ENCODE peak calls at places on chromosome 2, in five cellular contexts. P is WTC11, N is GM12878, J is H1, F is HepG2. T is an unnamed sample.

GRCh38 chr2:46144133-46144800 is 152.9 kb upstream of the EPAS1 start:
- DNase-seq in F (no peak), N (no peak), P (no peak), J (no peak), T (no peak)

GRCh38 chr2:156532989-156533388 is 96.8 kb downstream of the GPD2 start:
- DNase-seq in P (no peak), J (no peak), F (no peak), N (no peak), T (no peak)

GRCh38 chr2:45637440-45637839 is 14.0 kb upstream of the PRKCE start:
- DNase-seq in P (no peak), N (peak; percentile 41), J (no peak), F (no peak), T (no peak)

GRCh38 chr2:3451926-3452671 is 67.2 kb downstream of the ADI1 start:
- DNase-seq in P (no peak), N (no peak), F (no peak), J (peak; percentile 43), T (no peak)

GRCh38 chr2:64766841-64767669 is 113.3 kb upstream of the SERTAD2 start:
- DNase-seq in P (no peak), J (no peak), N (no peak), F (no peak), T (peak; percentile 24)

GRCh38 chr2:85878719-85879390 is 9.9 kb downstream of the ST3GAL5 start:
- DNase-seq in F (no peak), P (no peak), N (no peak), J (no peak), T (no peak)

GRCh38 chr2:172845008-172845670 is 109.5 kb downstream of the RAPGEF4 start:
- DNase-seq in N (no peak), J (no peak), P (no peak), F (no peak), T (no peak)

GRCh38 chr2:233115761-233116160 is 55.6 kb downstream of the INPP5D start:
- DNase-seq in N (no peak), F (no peak), J (no peak), P (no peak), T (no peak)

GRCh38 chr2:205680067-205680466 is 2.2 kb upstream of the NRP2 start:
- DNase-seq in P (peak; percentile 77), F (peak; percentile 76), N (no peak), J (peak; percentile 86), T (peak; percentile 49)

GRCh38 chr2:42999391-42999811 is 207.0 kb upstream of the HAAO start:
- DNase-seq in J (no peak), N (no peak), P (no peak), F (peak; percentile 53), T (no peak)

GRCh38 chr2:183242937-183243336 is 118.7 kb downstream of the NUP35 start:
- DNase-seq in F (no peak), P (no peak), J (no peak), N (no peak), T (no peak)

GRCh38 chr2:223860809-223861738 is 23.7 kb upstream of the AP1S3 start:
- DNase-seq in F (peak; percentile 97), N (no peak), P (no peak), J (no peak), T (no peak)

GRCh38 chr2:207188601-207189000 is 22.9 kb upstream of the KLF7 start:
- DNase-seq in F (no peak), J (no peak), P (no peak), N (no peak), T (no peak)

GRCh38 chr2:98205901-98206300 is 118.9 kb downstream of the VWA3B start:
- DNase-seq in F (no peak), J (no peak), P (no peak), N (no peak), T (no peak)

GRCh38 chr2:72821983-72822382 is 3.9 kb downstream of the EXOC6B start:
- DNase-seq in N (no peak), P (no peak), J (no peak), F (no peak), T (no peak)

GRCh38 chr2:228378696-228379425 is 197.4 kb upstream of the SPHKAP start:
- DNase-seq in P (no peak), J (no peak), N (no peak), F (no peak), T (no peak)

GRCh38 chr2:48452108-48452507 is 77.8 kb upstream of the STON1 start:
- DNase-seq in N (no peak), F (no peak), P (no peak), J (no peak), T (peak; percentile 17)

GRCh38 chr2:42927334-42928160 is 135.2 kb upstream of the HAAO start:
- DNase-seq in P (no peak), N (no peak), F (peak; percentile 46), J (no peak), T (peak; percentile 78)

GRCh38 chr2:164642268-164642667 is 21.0 kb upstream of the GRB14 start:
- DNase-seq in J (no peak), P (no peak), N (no peak), F (no peak), T (no peak)

GRCh38 chr2:26668041-26668440 is 24.5 kb upstream of the KCNK3 start:
- DNase-seq in F (no peak), P (no peak), N (no peak), J (no peak), T (no peak)

GRCh38 chr2:48940606-48941005 is 185.1 kb upstream of the LHCGR start:
- DNase-seq in F (no peak), N (no peak), J (no peak), P (no peak), T (no peak)

GRCh38 chr2:238462782-238463396 is 36.2 kb downstream of the ASB1 start:
- DNase-seq in J (no peak), P (no peak), N (peak; percentile 13), F (peak; percentile 77), T (peak; percentile 45)

GRCh38 chr2:32484907-32485306 is 128.1 kb downstream of the BIRC6 start:
- DNase-seq in P (no peak), F (no peak), J (no peak), N (no peak), T (no peak)

GRCh38 chr2:201235865-201236811 is 24.2 kb upstream of the CASP8 start:
- DNase-seq in N (no peak), J (peak; percentile 56), F (peak; percentile 70), P (peak; percentile 39), T (peak; percentile 33)

GRCh38 chr2:207930747-207931146 is 94.6 kb downstream of the PLEKHM3 start:
- DNase-seq in J (no peak), P (no peak), N (no peak), F (no peak), T (no peak)

DNA sequence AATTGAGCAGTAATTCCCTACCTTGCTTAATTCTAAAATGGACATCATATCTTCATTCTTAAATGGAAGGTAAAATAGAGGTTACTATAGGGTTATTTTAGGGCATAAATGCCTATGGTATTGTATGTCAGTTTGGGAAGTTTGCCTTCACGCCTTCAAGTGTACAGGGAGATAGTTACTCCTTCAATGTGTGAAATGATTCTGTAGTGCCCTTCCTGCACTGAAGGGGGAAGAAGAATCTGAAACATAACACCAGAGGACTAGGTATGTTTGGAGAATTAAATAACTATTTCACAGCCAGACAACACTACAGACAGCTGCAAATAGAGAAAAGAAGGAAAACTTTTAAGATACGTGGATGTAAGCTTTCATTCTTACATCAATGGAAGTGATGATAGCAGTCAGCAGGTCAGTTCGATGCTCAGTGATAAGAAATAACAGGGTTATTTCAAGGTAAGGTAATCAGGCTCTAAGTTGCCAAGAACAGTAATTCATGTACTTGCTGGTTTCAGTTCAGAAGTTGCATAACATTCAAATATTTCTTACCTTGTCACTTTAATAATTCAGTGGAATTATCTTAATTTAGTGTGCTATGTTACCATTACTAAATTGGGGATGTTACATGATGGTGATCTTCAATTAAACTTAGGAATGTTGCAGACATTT is 4.0 kb downstream of the PKP4 start:
- DNase-seq in N (no peak), P (no peak), J (no peak), F (peak; percentile 14), T (no peak)
- TF ChIP-seq ATF2 in N (no peak), P (no peak), J (no peak), F (no peak), T (no peak)

GRCh38 chr2:54206596-54206995 is 49.4 kb downstream of the TSPYL6 start:
- DNase-seq in N (no peak), P (no peak), J (no peak), F (peak; percentile 50), T (peak; percentile 25)

GRCh38 chr2:54209379-54209778 is 46.6 kb downstream of the TSPYL6 start:
- DNase-seq in J (no peak), N (no peak), P (no peak), F (no peak), T (no peak)

GRCh38 chr2:54204476-54204875 is 51.6 kb downstream of the TSPYL6 start:
- DNase-seq in F (peak; percentile 56), N (no peak), J (no peak), P (no peak), T (no peak)

GRCh38 chr2:54208364-54209240 is 47.4 kb downstream of the TSPYL6 start:
- DNase-seq in P (no peak), N (no peak), F (peak; percentile 29), J (no peak), T (no peak)

DNA sequence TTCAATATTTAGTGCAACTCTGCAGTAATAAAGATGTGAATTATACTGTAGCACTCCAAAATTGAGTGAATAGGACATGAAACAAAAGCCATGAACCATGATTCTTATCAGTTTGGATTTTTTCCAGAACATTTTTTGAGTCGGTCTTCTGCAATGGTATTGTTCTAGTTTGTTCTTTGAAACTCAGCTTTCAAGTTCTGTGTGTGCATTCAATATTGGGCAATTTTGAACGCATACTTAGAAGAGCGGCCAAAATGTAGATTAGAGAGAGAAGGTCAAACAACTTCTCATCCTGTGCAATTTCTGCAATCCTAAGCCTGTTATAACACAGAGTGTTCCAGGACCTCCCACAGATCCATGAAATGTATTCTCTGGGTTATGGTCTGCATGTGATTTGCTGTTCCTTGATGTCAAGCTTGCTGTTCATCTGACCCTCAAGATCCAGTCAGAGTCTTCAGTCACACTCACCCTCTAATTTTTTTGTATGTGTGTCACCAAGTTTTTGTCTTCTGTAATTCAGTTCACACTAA is 48.3 kb downstream of the TSPYL6 start:
- DNase-seq in N (no peak), J (no peak), F (peak; percentile 99), P (no peak), T (no peak)
- TF ChIP-seq ATF2 in N (no peak), J (no peak), F (peak; percentile 93), P (no peak), T (no peak)

DNA sequence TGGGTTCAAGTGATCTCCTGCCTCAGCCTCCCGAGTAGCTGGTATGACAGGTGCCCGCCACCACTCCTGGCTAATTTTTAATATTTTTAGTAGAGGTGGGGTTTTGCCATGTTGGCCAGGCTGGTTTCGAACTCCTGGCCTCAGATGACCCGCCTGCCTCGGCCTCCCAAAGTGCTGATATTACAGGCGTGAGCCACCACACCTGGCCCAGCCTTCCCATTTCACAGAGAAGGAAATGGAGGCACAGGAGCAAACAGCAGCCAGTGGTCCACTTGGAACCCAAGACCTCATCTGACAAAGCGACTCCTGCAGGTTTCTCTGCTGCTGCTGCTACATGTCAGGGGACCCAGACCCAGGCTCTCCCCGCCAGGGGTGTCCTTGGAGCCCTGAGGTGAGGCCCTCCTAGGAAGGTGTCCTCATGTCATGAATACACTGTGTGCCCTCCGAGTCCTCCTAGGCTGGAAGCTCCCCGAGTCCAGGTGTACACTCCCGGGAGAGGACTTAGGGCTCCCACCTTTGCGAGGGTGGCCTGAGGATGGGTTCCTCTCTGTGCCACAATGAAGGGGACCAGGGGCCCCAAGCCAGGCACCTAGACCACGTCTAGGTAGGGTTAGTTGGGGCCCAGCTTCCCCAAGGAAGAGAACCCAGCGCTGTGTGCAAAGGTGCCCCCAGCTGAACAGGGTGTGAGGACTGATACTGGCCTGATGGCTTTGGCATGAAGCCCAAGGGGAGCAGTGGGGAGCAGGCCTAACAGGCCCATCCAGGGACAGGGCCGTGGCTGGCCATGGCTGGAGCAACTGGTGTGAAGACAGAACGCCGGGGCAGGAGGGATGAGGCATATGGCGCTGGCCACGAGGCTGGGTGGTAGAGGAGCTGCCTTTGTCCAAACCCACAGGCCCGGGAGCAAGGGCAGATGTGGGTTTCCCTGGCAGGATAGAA is 56.1 kb downstream of the HS6ST1 start:
- DNase-seq in J (no peak), P (no peak), N (no peak), F (no peak), T (no peak)
- TF ChIP-seq ATF2 in J (no peak), P (no peak), N (no peak), F (no peak), T (no peak)

GRCh38 chr2:29528891-29529520 is 392.4 kb downstream of the ALK start:
- DNase-seq in N (no peak), P (no peak), F (no peak), J (no peak), T (no peak)
- TF ChIP-seq ATF2 in N (no peak), P (no peak), F (no peak), J (no peak), T (no peak)

T was measured in K562.